ENCODE peak calls at places on chromosomes 1 and 21, in seven cellular contexts. L, H, Q, V, J, A and D are unnamed samples.
A peak's percentile ranks its signal among the peaks of the same experiment; 100 is the strongest.

GRCh38 chr1:194159941-194160340 is 973.5 kb upstream of the B3GALT2 start:
- DNase-seq in L (peak; percentile 10), H (no peak), Q (no peak), V (no peak), J (no peak), A (peak; percentile 17), D (peak; percentile 27)

GRCh38 chr1:240705584-240705983 is 93.6 kb upstream of the GREM2 start:
- DNase-seq in L (peak; percentile 76), H (no peak), Q (no peak), V (no peak), J (no peak), A (no peak), D (no peak)

GRCh38 chr21:44003307-44003966 is 8.7 kb upstream of the TRAPPC10 start:
- DNase-seq in L (no peak), H (no peak), Q (no peak), V (no peak), J (no peak), A (no peak), D (no peak)

GRCh38 chr1:171185064-171185463 is at the start of gene FMO2:
- DNase-seq in L (no peak), H (no peak), Q (no peak), V (no peak), J (no peak), A (peak; percentile 4), D (peak; percentile 1)

GRCh38 chr1:43853161-43853921 is 80.3 kb upstream of the ARTN start:
- DNase-seq in L (peak; percentile 79), H (peak; percentile 35), Q (no peak), V (no peak), J (no peak), A (no peak), D (no peak)

GRCh38 chr1:47914218-47914937 is 82.8 kb downstream of the TRABD2B start:
- DNase-seq in L (no peak), H (no peak), Q (no peak), V (no peak), J (no peak), A (no peak), D (no peak)

GRCh38 chr1:199123615-199124014 is 484.8 kb downstream of the PTPRC start:
- DNase-seq in L (peak; percentile 85), H (peak; percentile 99), Q (no peak), V (no peak), J (no peak), A (peak; percentile 78), D (no peak)

GRCh38 chr1:58551741-58552140 is 5.2 kb upstream of the OMA1 start:
- DNase-seq in L (no peak), H (no peak), Q (no peak), V (no peak), J (no peak), A (no peak), D (no peak)

GRCh38 chr21:45325206-45326168 is 37.8 kb upstream of the POFUT2 start:
- DNase-seq in L (no peak), H (no peak), Q (no peak), V (no peak), J (no peak), A (no peak), D (no peak)

GRCh38 chr1:97308131-97308530 is 586.5 kb downstream of the PTBP2 start:
- DNase-seq in L (peak; percentile 81), H (no peak), Q (no peak), V (no peak), J (no peak), A (peak; percentile 18), D (no peak)

GRCh38 chr1:73839922-73840321 is 358.1 kb downstream of the LRRIQ3 start:
- DNase-seq in L (no peak), H (no peak), Q (no peak), V (no peak), J (no peak), A (peak; percentile 12), D (peak; percentile 13)

GRCh38 chr1:208835781-208836180 is 591.6 kb upstream of the PLXNA2 start:
- DNase-seq in L (no peak), H (no peak), Q (no peak), V (no peak), J (no peak), A (no peak), D (no peak)

GRCh38 chr1:236173174-236173767 is 30.9 kb downstream of the GPR137B start:
- DNase-seq in L (no peak), H (no peak), Q (no peak), V (no peak), J (no peak), A (no peak), D (peak; percentile 57)

GRCh38 chr1:25711555-25712298 is 88.3 kb upstream of the SELENON start:
- DNase-seq in L (peak; percentile 92), H (peak; percentile 62), Q (no peak), V (no peak), J (no peak), A (no peak), D (no peak)

GRCh38 chr1:2821970-2822620 is 20.6 kb upstream of the TTC34 start:
- DNase-seq in L (no peak), H (no peak), Q (no peak), V (no peak), J (peak; percentile 43), A (no peak), D (peak; percentile 20)

GRCh38 chr21:43991447-43991991 is 20.6 kb upstream of the TRAPPC10 start:
- DNase-seq in L (no peak), H (no peak), Q (no peak), V (no peak), J (no peak), A (peak; percentile 41), D (no peak)

GRCh38 chr1:176149939-176150807 is 56.9 kb downstream of the COP1 start:
- DNase-seq in L (no peak), H (no peak), Q (no peak), V (no peak), J (no peak), A (peak; percentile 53), D (peak; percentile 7)

GRCh38 chr21:42846221-42846620 is 33.1 kb downstream of the WDR4 start:
- DNase-seq in L (no peak), H (no peak), Q (no peak), V (no peak), J (no peak), A (no peak), D (no peak)

GRCh38 chr1:68227598-68227997 is 4.7 kb downstream of the WLS start:
- DNase-seq in L (no peak), H (no peak), Q (no peak), V (no peak), J (no peak), A (no peak), D (no peak)

GRCh38 chr1:17834561-17835100 is 79.5 kb downstream of the ACTL8 start:
- DNase-seq in L (no peak), H (no peak), Q (peak; percentile 27), V (no peak), J (no peak), A (no peak), D (peak; percentile 59)

GRCh38 chr1:158087320-158087927 is 93.3 kb upstream of the CD1D start:
- DNase-seq in L (peak; percentile 77), H (peak; percentile 87), Q (peak; percentile 87), V (peak; percentile 80), J (peak; percentile 84), A (peak; percentile 55), D (peak; percentile 94)

GRCh38 chr1:36446261-36446660 is 4.0 kb downstream of the OSCP1 start:
- DNase-seq in L (no peak), H (peak; percentile 43), Q (peak; percentile 81), V (no peak), J (peak; percentile 63), A (no peak), D (peak; percentile 74)

GRCh38 chr1:35876988-35877387 is 6.0 kb upstream of the AGO1 start:
- DNase-seq in L (peak; percentile 27), H (peak; percentile 42), Q (no peak), V (no peak), J (peak; percentile 62), A (peak; percentile 28), D (peak; percentile 57)

GRCh38 chr1:24921938-24922662 is 8.0 kb downstream of the RUNX3 start:
- DNase-seq in L (no peak), H (no peak), Q (no peak), V (no peak), J (no peak), A (no peak), D (no peak)

GRCh38 chr1:236018885-236019453 is 45.9 kb downstream of the NID1 start:
- DNase-seq in L (peak; percentile 36), H (peak; percentile 84), Q (no peak), V (no peak), J (no peak), A (peak; percentile 53), D (no peak)

GRCh38 chr1:2353907-2354438 is 37.4 kb downstream of the MORN1 start:
- DNase-seq in L (no peak), H (no peak), Q (no peak), V (no peak), J (no peak), A (no peak), D (no peak)

GRCh38 chr1:21117159-21117953 is 59.3 kb downstream of the EIF4G3 start:
- DNase-seq in L (no peak), H (no peak), Q (no peak), V (peak; percentile 5), J (no peak), A (no peak), D (no peak)

GRCh38 chr1:29753771-29754607 is 517.7 kb downstream of the PTPRU start:
- DNase-seq in L (no peak), H (no peak), Q (peak; percentile 14), V (no peak), J (peak; percentile 24), A (no peak), D (no peak)

GRCh38 chr1:173963477-173963876 is 46.4 kb upstream of the SERPINC1 start:
- DNase-seq in L (no peak), H (no peak), Q (no peak), V (no peak), J (no peak), A (no peak), D (no peak)

GRCh38 chr1:173960625-173961024 is 43.5 kb upstream of the SERPINC1 start:
- DNase-seq in L (no peak), H (no peak), Q (no peak), V (no peak), J (no peak), A (no peak), D (no peak)
- H2AK5ac ChIP-seq in L (no peak overlapping the region), H (no peak overlapping the region), Q (no peak overlapping the region), V (no peak overlapping the region), J (no peak overlapping the region), A (no peak overlapping the region), D (no peak overlapping the region)

GRCh38 chr1:9107156-9107555 is 21.7 kb downstream of the GPR157 start:
- DNase-seq in L (no peak), H (no peak), Q (no peak), V (no peak), J (no peak), A (no peak), D (no peak)
- H2AK5ac ChIP-seq in L (no peak overlapping the region), H (no peak overlapping the region), Q (no peak overlapping the region), V (no peak overlapping the region), J (no peak overlapping the region), A (no peak overlapping the region), D (no peak overlapping the region)

DNA sequence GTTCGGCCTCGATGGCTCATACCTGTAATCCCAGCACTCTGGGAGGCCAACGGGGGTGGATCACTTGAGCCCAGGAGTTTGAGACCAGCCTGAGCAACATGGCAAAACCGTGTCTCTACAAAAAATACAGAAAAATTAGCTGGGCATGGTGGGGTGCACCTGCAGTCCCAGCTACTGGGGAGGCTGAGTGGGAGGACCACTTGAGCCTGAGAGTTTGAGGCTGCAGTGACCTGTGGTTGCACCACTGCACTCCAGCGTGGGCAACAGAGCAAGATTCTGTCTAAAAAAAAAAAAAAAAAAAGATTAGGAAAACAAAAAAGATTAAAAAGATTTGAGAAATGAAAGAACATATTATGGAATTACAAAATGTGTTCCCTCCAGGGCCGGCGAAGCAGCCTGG is 18.4 kb upstream of the IFNAR2 start:
- DNase-seq in L (no peak), H (no peak), Q (no peak), V (no peak), J (no peak), A (no peak), D (no peak)
- H2AK5ac ChIP-seq in L (no peak overlapping the region), H (no peak overlapping the region), Q (no peak overlapping the region), V (no peak overlapping the region), J (no peak overlapping the region), A (no peak overlapping the region), D (no peak overlapping the region)

GRCh38 chr1:230878584-230878975 is 10.3 kb upstream of the C1orf198 start:
- DNase-seq in L (peak; percentile 81), H (peak; percentile 67), Q (no peak), V (no peak), J (no peak), A (no peak), D (no peak)
- H2AK5ac ChIP-seq in L (peak overlapping the region; percentile 80), H (no peak overlapping the region), Q (no peak overlapping the region), V (no peak overlapping the region), J (no peak overlapping the region), A (no peak overlapping the region), D (no peak overlapping the region)